ENCODE peak calls at places on chromosomes 12 and 14, in four cellular contexts. R is fibroblast of villous mesenchyme, T is progenitor cell of endocrine pancreas, I is right lobe of liver. E is an unnamed sample.

GRCh38 chr12:113310489-113310888 is 24.4 kb downstream of the SLC8B1 start:
- DNase-seq in R (no peak), T (no peak), I (no peak), E (no peak)

GRCh38 chr12:95096852-95097251 is 23.4 kb upstream of the NR2C1 start:
- DNase-seq in R (peak; percentile 80), T (no peak), I (no peak), E (no peak)

GRCh38 chr14:68548194-68549056 is 244.4 kb downstream of the ZFP36L1 start:
- DNase-seq in R (peak; percentile 100), T (no peak), I (no peak), E (peak; percentile 75)

GRCh38 chr12:17571047-17571446 is 518.9 kb downstream of the RERGL start:
- DNase-seq in R (no peak), T (no peak), I (no peak), E (no peak)

GRCh38 chr12:11695321-11695720 is 45.8 kb downstream of the ETV6 start:
- DNase-seq in R (no peak), T (no peak), I (no peak), E (no peak)

GRCh38 chr14:38248629-38249028 is 7.3 kb downstream of the CLEC14A start:
- DNase-seq in R (no peak), T (no peak), I (no peak), E (no peak)

GRCh38 chr14:104746951-104747481 is 5.9 kb upstream of the SIVA1 start:
- DNase-seq in R (peak; percentile 47), T (no peak), I (peak; percentile 89), E (no peak)

GRCh38 chr12:107494331-107494730 is 191.3 kb upstream of the PWP1 start:
- DNase-seq in R (no peak), T (no peak), I (no peak), E (no peak)

GRCh38 chr12:127284021-127284420 is 982.9 kb upstream of the TMEM132C start:
- DNase-seq in R (no peak), T (no peak), I (no peak), E (no peak)

GRCh38 chr14:102811254-102811963 is 34.2 kb downstream of the TRAF3 start:
- DNase-seq in R (no peak), T (no peak), I (no peak), E (no peak)

GRCh38 chr14:104445832-104446381 is 133.7 kb upstream of the C14orf180 start:
- DNase-seq in R (no peak), T (no peak), I (peak; percentile 35), E (no peak)

GRCh38 chr12:92737855-92738850 is 35.4 kb downstream of the PLEKHG7 start:
- DNase-seq in R (no peak), T (no peak), I (no peak), E (no peak)

GRCh38 chr12:93825501-93825888 is 148.3 kb downstream of the CRADD start:
- DNase-seq in R (no peak), T (no peak), I (no peak), E (no peak)

GRCh38 chr14:52992236-52992635 is 41.4 kb upstream of the FERMT2 start:
- DNase-seq in R (peak; percentile 62), T (no peak), I (no peak), E (no peak)

GRCh38 chr12:47017041-47017713 is 62.2 kb upstream of the PCED1B start:
- DNase-seq in R (no peak), T (no peak), I (no peak), E (no peak)

GRCh38 chr12:47021298-47021697 is 58.1 kb upstream of the PCED1B start:
- DNase-seq in R (peak; percentile 80), T (no peak), I (no peak), E (peak; percentile 20)

GRCh38 chr12:47020211-47020821 is 59.1 kb upstream of the PCED1B start:
- DNase-seq in R (no peak), T (no peak), I (no peak), E (no peak)

GRCh38 chr12:47015381-47015780 is 64.0 kb upstream of the PCED1B start:
- DNase-seq in R (no peak), T (no peak), I (no peak), E (no peak)

DNA sequence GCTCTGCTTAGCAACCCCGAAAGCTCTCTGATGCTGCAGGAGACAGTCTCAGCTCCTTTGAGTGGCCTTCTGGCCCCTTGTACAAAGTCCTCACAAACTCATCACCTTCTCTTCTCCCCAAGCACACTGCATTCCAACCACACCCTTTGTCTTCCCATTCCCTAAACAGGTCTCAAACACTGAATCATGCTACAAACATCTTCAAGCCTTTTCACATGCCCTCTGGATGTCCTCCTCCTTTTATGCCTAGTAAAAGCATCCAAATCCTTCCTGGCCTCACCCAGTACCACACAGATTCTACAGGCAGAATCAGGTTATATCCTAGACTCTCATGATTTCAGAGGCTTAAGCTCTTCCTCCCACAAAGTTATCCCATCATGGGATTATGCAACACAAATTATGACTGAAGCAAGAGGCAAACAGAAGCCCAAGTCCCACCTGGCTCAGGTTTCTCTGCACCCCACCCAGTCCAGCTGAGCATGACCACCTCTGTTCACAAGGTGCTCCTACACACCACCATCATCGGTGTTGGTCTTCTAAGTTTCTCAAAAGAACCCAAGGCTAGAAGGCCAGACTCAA is 61.4 kb upstream of the PCED1B start:
- DNase-seq in R (peak; percentile 42), T (no peak), I (no peak), E (no peak)
- TF ChIP-seq CTCF in R (no peak), T (no peak), I (no peak), E (no peak)

DNA sequence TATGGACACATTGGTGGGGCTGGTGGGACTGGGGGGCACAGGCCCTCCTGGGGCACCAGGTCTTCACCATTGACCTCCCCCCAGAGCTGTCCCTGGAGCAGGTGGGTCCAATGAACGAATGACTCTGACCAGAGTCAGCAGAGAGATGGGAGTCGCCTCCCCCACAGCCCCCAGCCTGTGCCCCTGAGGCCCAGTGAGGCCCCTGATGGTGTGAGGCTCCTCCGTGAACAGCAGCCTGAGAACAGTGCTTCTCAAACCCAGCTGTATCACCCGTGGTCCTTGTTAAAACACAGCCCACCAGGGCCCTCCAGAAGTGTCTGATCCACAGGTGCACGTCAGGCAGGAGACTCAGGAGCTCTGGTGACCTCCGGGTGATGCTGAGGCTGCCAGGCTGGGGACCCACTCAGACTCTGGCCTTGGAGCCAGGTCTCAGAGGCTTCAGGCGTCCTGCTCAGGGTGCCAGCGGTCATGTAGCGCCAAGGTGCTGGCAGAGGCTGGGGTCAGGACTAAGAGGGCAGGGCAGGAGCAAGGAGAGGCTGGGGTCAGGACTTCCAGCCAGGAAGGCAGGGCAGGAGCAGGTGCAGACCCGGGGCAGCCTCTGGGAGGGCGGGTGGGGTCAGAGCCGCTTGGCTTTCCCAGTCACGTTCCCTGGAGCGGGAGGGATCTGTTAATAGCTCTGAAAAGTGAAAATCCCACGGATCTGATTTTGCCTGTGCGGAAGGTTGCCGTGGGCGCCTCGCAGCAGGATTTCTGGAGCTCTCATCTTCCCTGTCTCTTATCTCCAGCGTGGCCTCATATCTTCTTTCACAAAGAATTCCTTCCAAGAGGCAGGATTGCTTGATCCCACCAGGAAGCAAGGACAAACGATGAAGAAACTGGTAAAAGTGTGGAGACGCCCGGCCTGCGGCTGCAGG is 35.0 kb downstream of the GALNT9 start:
- DNase-seq in R (no peak), T (no peak), I (peak; percentile 38), E (no peak)
- TF ChIP-seq CTCF in R (no peak), T (no peak), I (no peak), E (no peak)

DNA sequence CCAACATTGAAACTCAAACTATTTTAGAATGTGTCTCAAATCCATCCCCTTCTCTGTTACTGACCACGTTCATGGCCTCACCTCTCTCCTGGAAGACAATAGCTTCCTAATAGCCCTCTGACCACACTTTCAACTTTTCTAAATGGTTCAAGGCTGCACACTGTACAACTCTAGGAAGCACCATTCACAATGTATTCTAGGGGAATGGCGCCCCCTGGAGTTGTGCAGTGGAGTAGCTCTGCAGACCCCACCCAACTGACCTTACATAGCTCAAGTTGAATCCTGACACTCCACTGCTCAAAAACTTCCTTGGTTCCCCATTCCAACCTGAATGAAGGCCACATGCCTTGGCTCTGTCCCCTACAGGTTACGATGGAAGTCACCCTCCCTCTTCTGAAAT is 77.6 kb downstream of the GAS2L3 start:
- DNase-seq in R (no peak), T (no peak), I (no peak), E (no peak)
- TF ChIP-seq CTCF in R (peak; percentile 24), T (peak; percentile 29), I (no peak), E (peak; percentile 12)

GRCh38 chr14:65485516-65485915 is 73.0 kb downstream of the FUT8 start:
- DNase-seq in R (no peak), T (no peak), I (no peak), E (no peak)
- TF ChIP-seq CTCF in R (no peak), T (no peak), I (no peak), E (no peak)

DNA sequence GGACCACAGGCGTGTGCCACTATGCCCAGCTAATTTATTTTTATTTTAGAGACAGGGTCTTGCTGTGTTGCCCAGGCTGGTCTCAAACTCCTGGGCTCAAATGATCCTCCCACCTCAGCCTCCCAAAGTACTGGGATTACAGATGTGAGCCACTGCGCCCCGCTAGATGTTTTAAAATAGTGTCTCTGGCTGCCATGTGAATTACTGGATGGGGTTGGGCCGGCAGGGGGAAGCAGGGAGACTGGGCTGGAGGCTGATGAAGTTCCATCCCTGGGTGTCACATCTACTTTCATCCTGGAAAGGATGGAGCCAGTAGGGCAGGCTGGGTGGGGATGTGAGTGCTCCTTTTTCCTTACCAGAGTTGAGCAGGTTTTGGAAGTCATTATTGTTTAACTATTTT is 46.1 kb downstream of the DNAH10 start:
- DNase-seq in R (peak; percentile 25), T (no peak), I (no peak), E (peak; percentile 23)
- TF ChIP-seq CTCF in R (peak; percentile 55), T (peak; percentile 31), I (peak; percentile 20), E (no peak)

GRCh38 chr12:69284131-69284530 is 44.8 kb downstream of the CPSF6 start:
- DNase-seq in R (peak; percentile 70), T (peak; percentile 16), I (peak; percentile 83), E (peak; percentile 51)
- TF ChIP-seq CTCF in R (peak; percentile 27), T (peak; percentile 42), I (peak; percentile 31), E (no peak)

GRCh38 chr12:67994046-67994445 is 4.8 kb downstream of the IFNG-AS1 start:
- DNase-seq in R (no peak), T (no peak), I (no peak), E (no peak)
- TF ChIP-seq CTCF in R (no peak), T (no peak), I (no peak), E (no peak)

E was measured in nephron progenitor cell.